ENCODE peak calls at places on chromosome 12, in nine cellular contexts. G is Peyer's patch; K is effector memory CD4-positive, alpha-beta T cell; U is adrenal gland; C is lung; O is CD8-positive, alpha-beta T cell; V is CD4-positive, alpha-beta T cell; J is coronary artery; T is K562. H is an unnamed sample.

GRCh38 chr12:131701705-131702572 is 9.0 kb upstream of the SFSWAP start:
- DNase-seq in T (no peak), O (peak), G (no peak), K (no peak), J (no peak), V (no peak), U (no peak), C (no peak), H (no peak)

GRCh38 chr12:44224399-44224798 is 388.5 kb downstream of the TMEM117 start:
- DNase-seq in G (no peak), J (no peak), O (no peak), T (no peak), V (no peak), C (no peak), K (no peak), U (no peak), H (no peak)

GRCh38 chr12:185197-185955 is 28.6 kb downstream of the SLC6A12 start:
- DNase-seq in O (no peak), G (no peak), J (no peak), T (no peak), V (no peak), C (no peak), K (no peak), U (no peak), H (no peak)

GRCh38 chr12:42483534-42483857 is 106.0 kb downstream of the PRICKLE1 start:
- DNase-seq in J (peak), K (no peak), U (no peak), O (peak), T (peak), G (peak), V (no peak), C (no peak), H (peak)

GRCh38 chr12:67940780-67941243 is 48.4 kb upstream of the IFNG-AS1 start:
- DNase-seq in U (no peak), T (no peak), C (peak), K (no peak), G (no peak), J (no peak), O (no peak), V (no peak), H (no peak)

GRCh38 chr12:106127289-106128126 is 11.2 kb downstream of the NUAK1 start:
- DNase-seq in U (no peak), V (no peak), G (no peak), K (no peak), J (no peak), C (no peak), T (no peak), O (no peak), H (no peak)

GRCh38 chr12:107560194-107560905 is 125.2 kb upstream of the PWP1 start:
- DNase-seq in U (no peak), T (no peak), G (no peak), J (no peak), C (no peak), O (no peak), V (no peak), K (no peak), H (no peak)

GRCh38 chr12:12744556-12745305 is 27.6 kb downstream of the CDKN1B start:
- DNase-seq in V (no peak), J (no peak), G (no peak), O (no peak), C (no peak), U (no peak), T (no peak), K (no peak), H (no peak)

GRCh38 chr12:112482734-112483133 is 64.0 kb downstream of the PTPN11 start:
- DNase-seq in O (no peak), V (no peak), C (no peak), J (no peak), U (no peak), K (no peak), G (no peak), T (no peak), H (no peak)

GRCh38 chr12:13200841-13201240 is 4.3 kb downstream of the EMP1 start:
- DNase-seq in T (no peak), V (no peak), U (no peak), G (no peak), O (no peak), K (no peak), C (no peak), J (no peak), H (no peak)

GRCh38 chr12:56768424-56768823 is 5.3 kb downstream of the HSD17B6 start:
- DNase-seq in O (no peak), C (no peak), K (no peak), J (no peak), T (no peak), G (no peak), V (no peak), U (no peak), H (no peak)

GRCh38 chr12:92030618-92031017 is 115.0 kb downstream of the BTG1 start:
- DNase-seq in O (peak), G (peak), J (no peak), C (peak), V (peak), T (no peak), K (peak), U (peak), H (peak)

GRCh38 chr12:10753066-10753465 is 29.9 kb upstream of the YBX3 start:
- DNase-seq in V (no peak), O (no peak), T (no peak), G (no peak), K (no peak), C (no peak), J (no peak), U (no peak), H (no peak)

GRCh38 chr12:70876952-70877351 is 43.6 kb downstream of the PTPRR start:
- DNase-seq in V (no peak), G (no peak), K (no peak), O (no peak), J (no peak), T (no peak), C (no peak), U (no peak), H (no peak)

GRCh38 chr12:2274733-2275132 is 221.9 kb downstream of the CACNA1C start:
- DNase-seq in V (no peak), O (no peak), T (no peak), C (no peak), G (no peak), K (no peak), J (no peak), U (no peak), H (no peak)

GRCh38 chr12:2273288-2273687 is 220.5 kb downstream of the CACNA1C start:
- DNase-seq in U (no peak), O (no peak), C (no peak), K (no peak), V (no peak), T (no peak), J (no peak), G (no peak), H (no peak)

GRCh38 chr12:2270846-2271245 is 218.1 kb downstream of the CACNA1C start:
- DNase-seq in T (no peak), J (no peak), C (no peak), K (no peak), V (no peak), G (no peak), U (no peak), O (no peak), H (no peak)

GRCh38 chr12:2273751-2274150 is 221.0 kb downstream of the CACNA1C start:
- DNase-seq in U (no peak), C (no peak), O (no peak), J (no peak), V (no peak), K (no peak), T (no peak), G (no peak), H (no peak)

DNA sequence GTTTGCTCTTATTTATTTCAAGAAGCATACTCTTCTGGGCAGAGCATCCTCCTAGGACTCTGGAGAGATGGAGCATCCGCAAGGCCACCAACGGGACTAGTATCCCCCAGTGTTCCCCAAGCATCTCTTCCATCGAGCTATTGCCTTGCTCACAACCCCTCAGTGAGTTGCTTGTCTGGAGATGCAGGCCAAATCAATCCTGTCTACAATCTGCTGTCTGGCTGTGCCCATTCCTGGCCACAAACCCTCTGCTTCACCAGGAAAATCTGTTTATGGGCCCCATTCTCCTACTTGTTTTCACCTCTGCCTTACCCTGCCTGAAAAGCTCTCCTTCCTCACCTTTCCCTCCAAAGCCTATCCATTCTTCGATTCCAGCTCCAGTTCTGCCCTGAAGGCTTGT is 219.2 kb downstream of the CACNA1C start:
- DNase-seq in J (no peak), T (no peak), O (no peak), C (no peak), G (no peak), V (no peak), K (no peak), U (no peak), H (no peak)
- H3K27ac ChIP-seq in J (peak), T (no peak), O (no peak), C (no peak), G (no peak), V (no peak), K (no peak), U (no peak), H (no peak)

GRCh38 chr12:93714382-93714781 is 37.2 kb downstream of the CRADD start:
- DNase-seq in O (no peak), J (no peak), K (no peak), V (no peak), U (peak), T (no peak), G (no peak), C (no peak), H (no peak)
- H3K27ac ChIP-seq in O (no peak), J (peak), K (no peak), V (no peak), U (peak), T (no peak), G (peak), C (no peak), H (no peak)

DNA sequence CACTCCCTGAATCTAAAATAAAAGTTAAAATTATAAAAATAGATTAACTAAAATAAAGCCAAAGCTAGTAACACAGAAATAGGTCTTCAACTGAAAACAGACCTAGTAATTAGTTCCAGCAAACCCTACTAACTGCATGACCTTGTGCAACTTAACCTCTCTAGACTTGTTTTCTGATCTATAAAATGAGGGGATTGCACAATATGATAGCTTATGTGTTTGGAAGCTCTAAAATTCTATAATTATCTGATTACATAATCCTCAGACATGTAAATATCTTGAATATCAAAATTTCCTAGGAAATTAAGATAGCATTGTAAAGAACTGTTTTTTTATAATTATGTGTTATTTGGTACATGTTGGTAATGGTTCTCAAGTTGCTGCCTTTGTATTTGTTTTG is 144.1 kb upstream of the GRIP1 start:
- DNase-seq in K (no peak), U (no peak), O (no peak), J (no peak), G (no peak), C (no peak), V (no peak), T (no peak), H (no peak)
- H3K27ac ChIP-seq in K (no peak), U (no peak), O (no peak), J (no peak), G (no peak), C (no peak), V (no peak), T (no peak), H (no peak)

GRCh38 chr12:110744176-110744575 is 1.5 kb upstream of the PPP1CC start:
- DNase-seq in V (no peak), O (peak), K (no peak), G (no peak), J (no peak), U (peak), C (no peak), T (no peak), H (no peak)
- H3K27ac ChIP-seq in V (no peak), O (no peak), K (no peak), G (peak), J (peak), U (peak), C (no peak), T (no peak), H (no peak)

GRCh38 chr12:123721245-123721644 is 9.1 kb downstream of the ATP6V0A2 start:
- DNase-seq in C (no peak), K (no peak), O (no peak), V (no peak), T (no peak), G (no peak), J (no peak), U (no peak), H (no peak)

GRCh38 chr12:123723765-123724164 is 11.6 kb downstream of the ATP6V0A2 start:
- DNase-seq in O (no peak), J (no peak), U (no peak), T (no peak), K (no peak), G (no peak), V (no peak), C (no peak), H (no peak)

GRCh38 chr12:123715151-123715676 is 3.1 kb downstream of the ATP6V0A2 start:
- DNase-seq in G (no peak), V (no peak), T (no peak), U (no peak), O (no peak), J (no peak), K (no peak), C (no peak), H (no peak)

GRCh38 chr12:123723011-123723410 is 10.9 kb downstream of the ATP6V0A2 start:
- DNase-seq in U (no peak), T (no peak), C (no peak), G (no peak), O (no peak), K (no peak), J (no peak), V (no peak), H (no peak)

DNA sequence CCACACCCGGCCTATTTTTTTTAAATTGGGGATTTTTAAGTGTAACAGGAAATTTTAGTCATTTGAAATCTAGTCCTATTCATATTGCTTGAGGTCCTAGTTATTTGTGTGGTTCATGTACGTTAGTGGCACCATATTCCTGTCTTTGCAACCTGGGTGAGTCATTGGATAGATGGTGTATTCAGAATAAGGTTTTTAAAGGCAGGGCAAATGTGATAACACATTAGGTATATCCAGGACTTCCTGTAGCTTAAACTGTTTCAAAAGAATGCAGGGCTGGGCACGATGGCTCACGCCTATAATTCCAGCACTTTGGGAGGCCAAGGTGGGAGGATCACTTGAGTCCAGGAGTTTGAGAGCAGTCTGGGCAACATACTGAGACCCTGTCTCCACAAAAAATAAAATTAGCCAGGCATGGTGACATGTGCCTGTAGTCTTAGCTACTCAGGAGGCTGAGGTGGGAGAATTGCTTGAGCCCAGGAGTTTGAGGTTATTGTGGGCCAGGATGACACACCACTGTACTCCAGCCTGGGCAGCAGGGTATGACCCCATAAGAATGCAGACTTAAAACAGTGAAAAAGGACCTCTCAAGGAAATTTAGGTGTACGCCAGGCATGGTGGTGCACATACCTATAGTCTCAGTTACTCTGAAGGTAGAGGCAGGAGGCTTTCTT is 8.1 kb downstream of the ATP6V0A2 start:
- DNase-seq in O (no peak), J (no peak), U (no peak), G (no peak), K (no peak), C (no peak), V (no peak), T (no peak), H (no peak)
- H3K27ac ChIP-seq in O (no peak), J (no peak), U (no peak), G (no peak), K (no peak), C (no peak), V (no peak), T (peak), H (no peak)

DNA sequence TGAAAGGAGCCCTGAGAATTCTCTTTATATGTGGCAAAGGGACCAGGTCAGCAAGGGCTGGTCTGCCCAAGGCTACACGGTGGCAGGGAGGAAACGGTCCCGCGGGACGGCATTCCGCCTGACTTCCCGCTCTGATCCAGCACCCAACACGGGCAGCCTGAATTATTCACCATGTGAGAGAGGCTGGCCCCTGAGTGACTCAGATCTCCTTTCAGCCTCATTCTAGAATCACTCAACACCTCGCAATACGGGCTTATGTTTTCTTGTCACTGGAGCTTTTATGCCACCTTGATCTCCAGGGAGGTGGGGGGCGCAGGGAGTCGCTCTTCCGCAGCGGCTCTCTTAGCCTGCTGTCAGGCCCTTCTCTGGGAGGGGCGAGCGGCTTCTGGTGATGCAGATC is 8.5 kb downstream of the LRTM2 start:
- DNase-seq in G (no peak), O (no peak), J (no peak), U (no peak), T (no peak), C (no peak), K (no peak), V (no peak), H (no peak)
- H3K27ac ChIP-seq in G (no peak), O (no peak), J (no peak), U (no peak), T (no peak), C (no peak), K (no peak), V (no peak), H (no peak)

GRCh38 chr12:62930546-62931425 is 4.2 kb downstream of the PPM1H start:
- DNase-seq in U (no peak), G (no peak), V (no peak), O (no peak), K (no peak), C (no peak), T (no peak), J (no peak), H (no peak)
- H3K27ac ChIP-seq in U (no peak), G (no peak), V (no peak), O (no peak), K (no peak), C (no peak), T (peak), J (no peak), H (no peak)

DNA sequence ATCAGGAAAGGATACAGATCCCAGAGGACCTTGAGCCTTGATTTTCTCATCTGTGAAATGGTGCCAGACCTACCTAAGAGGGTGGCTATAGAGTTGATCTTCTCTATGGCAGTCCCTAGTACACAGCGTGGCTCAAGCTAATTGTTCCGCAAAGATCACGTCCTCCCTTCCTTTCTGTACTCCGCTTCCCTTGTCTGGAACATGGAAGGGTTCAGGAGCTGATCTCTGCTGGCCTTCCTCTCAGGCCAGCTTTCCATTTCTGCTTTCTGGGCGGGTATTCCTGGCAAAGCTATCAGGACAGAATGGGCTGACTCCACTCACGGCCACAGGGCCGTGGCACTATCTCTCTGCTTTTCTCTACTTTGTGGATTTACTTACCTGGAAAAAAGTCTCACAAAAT is 6.5 kb downstream of the CAMKK2 start:
- DNase-seq in C (no peak), T (peak), U (no peak), G (no peak), V (no peak), O (no peak), K (no peak), J (no peak), H (no peak)
- H3K27ac ChIP-seq in C (peak), T (no peak), U (peak), G (no peak), V (no peak), O (no peak), K (no peak), J (peak), H (peak)

DNA sequence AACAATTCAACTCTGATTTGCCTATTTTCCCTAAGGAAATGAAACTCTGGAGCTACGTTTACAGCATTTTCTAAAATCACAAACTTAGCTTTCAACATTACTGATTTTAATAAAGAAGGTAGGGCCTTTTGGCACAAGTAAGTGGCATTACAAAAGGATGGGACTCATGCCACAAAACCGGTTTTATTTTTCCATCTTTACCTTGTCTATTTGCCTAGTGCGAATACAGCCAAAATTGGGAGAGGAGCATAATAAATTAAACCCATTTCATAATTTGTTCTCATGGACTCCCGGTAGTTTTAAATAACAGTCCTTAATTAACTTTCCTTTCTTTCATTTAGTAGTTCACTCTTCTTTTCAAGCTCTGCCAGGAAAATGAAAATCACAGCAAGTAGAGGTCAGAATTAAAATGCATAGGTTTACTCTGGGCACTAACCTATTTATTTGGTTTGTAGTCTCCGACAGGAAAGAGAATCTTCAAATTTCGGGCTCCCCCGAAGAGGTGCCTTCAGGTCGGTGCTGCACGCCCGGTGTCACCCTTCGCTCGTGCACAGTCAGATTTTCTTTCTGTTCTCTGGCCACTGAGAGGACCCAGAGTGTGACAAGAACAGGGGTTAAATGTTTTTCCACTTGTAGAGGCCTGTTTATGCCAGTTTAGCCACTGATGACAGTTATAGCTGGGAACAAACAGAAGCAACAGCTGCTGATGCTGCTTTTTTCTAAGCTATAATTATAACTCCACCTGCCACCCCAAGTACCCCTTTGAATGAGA is at the start of gene BEST3:
- DNase-seq in V (no peak), J (no peak), K (no peak), U (no peak), C (no peak), G (no peak), O (no peak), T (no peak), H (no peak)
- H3K27ac ChIP-seq in V (no peak), J (no peak), K (no peak), U (no peak), C (no peak), G (no peak), O (no peak), T (no peak), H (no peak)

GRCh38 chr12:9725471-9725870 is 7.4 kb downstream of the CLECL1 start:
- DNase-seq in K (no peak), V (no peak), O (no peak), J (no peak), G (no peak), C (no peak), T (no peak), U (no peak), H (no peak)

GRCh38 chr12:9727813-9728212 is 5.1 kb downstream of the CLECL1 start:
- DNase-seq in C (no peak), V (no peak), J (no peak), U (no peak), O (no peak), G (no peak), K (no peak), T (no peak), H (no peak)

GRCh38 chr12:9719835-9720234 is 13.1 kb downstream of the CLECL1 start:
- DNase-seq in K (no peak), O (no peak), U (no peak), V (no peak), J (no peak), G (no peak), C (no peak), T (no peak), H (no peak)

GRCh38 chr12:9721394-9722092 is 11.4 kb downstream of the CLECL1 start:
- DNase-seq in T (no peak), O (no peak), U (no peak), J (no peak), V (no peak), G (no peak), K (no peak), C (no peak), H (no peak)

GRCh38 chr12:9724023-9724422 is 8.9 kb downstream of the CLECL1 start:
- DNase-seq in C (no peak), T (no peak), V (no peak), J (no peak), U (no peak), G (no peak), O (no peak), K (no peak), H (no peak)
- H3K27ac ChIP-seq in C (no peak), T (no peak), V (no peak), J (no peak), U (no peak), G (no peak), O (no peak), K (no peak), H (no peak)